ENCODE peak calls at places on chromosome 15, in four cellular contexts. W is G401, S is GM13977, H is NCI-H1105. E is an unnamed sample.

GRCh38 chr15:101453123-101454120 is 36.1 kb downstream of the PCSK6 start:
- DNase-seq in H (no peak), W (no peak), S (no peak), E (no peak)

GRCh38 chr15:88865498-88866099 is 29.7 kb downstream of the HAPLN3 start:
- DNase-seq in W (no peak), H (no peak), S (no peak), E (no peak)

GRCh38 chr15:98896802-98897732 is 110.5 kb downstream of the PGPEP1L start:
- DNase-seq in W (no peak), H (no peak), S (no peak), E (no peak)

GRCh38 chr15:46786886-46787285 is 930.4 kb upstream of the SEMA6D start:
- DNase-seq in W (peak), S (no peak), H (no peak), E (peak)

GRCh38 chr15:71802770-71803169 is 7.6 kb upstream of the NR2E3 start:
- DNase-seq in W (no peak), H (no peak), S (peak), E (no peak)

GRCh38 chr15:80105193-80105984 is 45.9 kb downstream of the ZFAND6 start:
- DNase-seq in S (no peak), H (no peak), W (no peak), E (no peak)

GRCh38 chr15:31606261-31606669 is 279.6 kb downstream of the KLF13 start:
- DNase-seq in W (no peak), H (no peak), S (no peak), E (no peak)

GRCh38 chr15:70035051-70035718 is 62.5 kb downstream of the TLE3 start:
- DNase-seq in H (no peak), W (no peak), S (peak), E (no peak)

GRCh38 chr15:67822537-67823370 is 2.6 kb upstream of the SKOR1 start:
- DNase-seq in S (peak), W (no peak), H (peak), E (no peak)

GRCh38 chr15:66635817-66636216 is 66.2 kb upstream of the SMAD6 start:
- DNase-seq in W (no peak), S (no peak), H (no peak), E (no peak)

GRCh38 chr15:70375006-70375409 is 277.3 kb upstream of the TLE3 start:
- DNase-seq in W (no peak), H (peak), S (no peak), E (peak)

GRCh38 chr15:27872355-27872754 is 226.8 kb downstream of the OCA2 start:
- DNase-seq in W (no peak), H (no peak), S (no peak), E (no peak)

GRCh38 chr15:64653757-64654156 is 121.6 kb downstream of the RBPMS2 start:
- DNase-seq in W (no peak), S (no peak), H (peak), E (peak)